ENCODE peak calls at places on chromosomes 16 and 17, in eight cellular contexts. E is stimulated activated CD4-positive, alpha-beta T cell treated with anti-CD3 and anti-CD28 coated beads, TNF-alpha, amount 100 ng/mL, for 4 hours; Y is AG08396; D is NCI-H1092; H is colonic mucosa; I is SJCRH30; O is cardiac muscle cell; U is LoVo. V is an unnamed sample.

GRCh38 chr17:72514888-72515287 is 394.1 kb downstream of the SOX9 start:
- DNase-seq in E (no peak), Y (peak), D (peak), H (no peak), I (no peak), O (no peak), U (no peak), V (peak)

GRCh38 chr16:72847187-72848044 is 200.5 kb downstream of the ZFHX3 start:
- DNase-seq in E (no peak), Y (no peak), D (no peak), H (no peak), I (peak), O (peak), U (no peak), V (peak)

GRCh38 chr17:39611441-39612112 is 3.9 kb upstream of the NEUROD2 start:
- DNase-seq in E (no peak), Y (no peak), D (no peak), H (no peak), I (no peak), O (no peak), U (no peak), V (no peak)

GRCh38 chr17:12737740-12738469 is 51.4 kb upstream of the ARHGAP44 start:
- DNase-seq in E (no peak), Y (no peak), D (no peak), H (no peak), I (no peak), O (no peak), U (no peak), V (no peak)

GRCh38 chr17:31494259-31495048 is 103.0 kb downstream of the RAB11FIP4 start:
- DNase-seq in E (no peak), Y (no peak), D (no peak), H (peak), I (no peak), O (no peak), U (peak), V (no peak)

GRCh38 chr16:88782454-88783390 is 2.3 kb downstream of the PIEZO1 start:
- DNase-seq in E (peak), Y (peak), D (no peak), H (no peak), I (no peak), O (no peak), U (no peak), V (peak)

GRCh38 chr17:50114849-50115357 is 15.1 kb downstream of the SAMD14 start:
- DNase-seq in E (no peak), Y (peak), D (peak), H (peak), I (peak), O (peak), U (no peak), V (peak)

GRCh38 chr16:346587-346986 is 5.9 kb downstream of the AXIN1 start:
- DNase-seq in E (no peak), Y (no peak), D (no peak), H (no peak), I (no peak), O (no peak), U (no peak), V (no peak)

GRCh38 chr17:73592531-73592961 is 51.7 kb downstream of the SDK2 start:
- DNase-seq in E (no peak), Y (no peak), D (no peak), H (no peak), I (no peak), O (no peak), U (no peak), V (no peak)

GRCh38 chr16:75456971-75457370 is 7.5 kb downstream of the TMEM170A start:
- DNase-seq in E (no peak), Y (no peak), D (no peak), H (no peak), I (no peak), O (no peak), U (no peak), V (no peak)

GRCh38 chr16:57868913-57869520 is 66.7 kb upstream of the KIFC3 start:
- DNase-seq in E (no peak), Y (no peak), D (no peak), H (no peak), I (no peak), O (no peak), U (no peak), V (no peak)

GRCh38 chr17:67377727-67378443 is 804 bp downstream of the PITPNC1 start:
- DNase-seq in E (no peak), Y (peak), D (no peak), H (peak), I (peak), O (peak), U (peak), V (peak)

GRCh38 chr17:47297661-47298400 is 25.9 kb upstream of the EFCAB13 start:
- DNase-seq in E (no peak), Y (no peak), D (no peak), H (no peak), I (peak), O (no peak), U (no peak), V (no peak)

GRCh38 chr16:19113577-19114358 is at the start of gene ITPRIPL2:
- DNase-seq in E (no peak), Y (peak), D (no peak), H (peak), I (peak), O (peak), U (peak), V (peak)

GRCh38 chr16:81866820-81867440 is 87.8 kb downstream of the PLCG2 start:
- DNase-seq in E (no peak), Y (no peak), D (no peak), H (peak), I (no peak), O (no peak), U (no peak), V (peak)

GRCh38 chr17:38706625-38707298 is 1.7 kb downstream of the MLLT6 start:
- DNase-seq in E (no peak), Y (peak), D (no peak), H (peak), I (no peak), O (peak), U (no peak), V (no peak)

GRCh38 chr17:64005734-64006167 is 7.6 kb downstream of the PRR29 start:
- DNase-seq in E (no peak), Y (peak), D (peak), H (peak), I (peak), O (no peak), U (peak), V (no peak)